ENCODE peak calls at places on chromosomes 5 and 9, in six cellular contexts. F is retina, E is endothelial cell, O is amniotic stem cell, S is pons, G is ascending aorta. M is an unnamed sample.

GRCh38 chr9:107540167-107540566 is 50.6 kb upstream of the KLF4 start:
- DNase-seq in G (no peak), O (no peak), E (no peak), S (no peak), F (no peak), M (no peak)

GRCh38 chr9:20558609-20559016 is 63.7 kb downstream of the MLLT3 start:
- DNase-seq in S (no peak), F (no peak), O (peak; percentile 51), E (no peak), G (no peak), M (peak; percentile 92)

GRCh38 chr5:157744055-157745011 is 821 bp downstream of the LSM11 start:
- DNase-seq in E (peak; percentile 42), G (no peak), O (no peak), F (peak; percentile 74), S (no peak), M (no peak)

GRCh38 chr9:117414906-117415583 is at the start of gene ASTN2:
- DNase-seq in O (no peak), S (no peak), G (no peak), E (peak; percentile 40), F (no peak), M (no peak)

GRCh38 chr5:61029456-61030162 is 84.6 kb downstream of the NDUFAF2 start:
- DNase-seq in S (no peak), F (no peak), O (no peak), G (no peak), E (no peak), M (no peak)

GRCh38 chr9:38367898-38368297 is 24.6 kb upstream of the ALDH1B1 start:
- DNase-seq in E (no peak), O (no peak), G (no peak), S (no peak), F (no peak), M (no peak)

GRCh38 chr9:76269789-76270188 is 124.4 kb downstream of the RFK start:
- DNase-seq in E (no peak), S (no peak), O (peak; percentile 7), F (no peak), G (no peak), M (no peak)

GRCh38 chr5:180111273-180111695 is 39.7 kb upstream of the RNF130 start:
- DNase-seq in F (no peak), O (no peak), S (no peak), G (no peak), E (no peak), M (no peak)

GRCh38 chr9:137030006-137030405 is 1.9 kb downstream of the FUT7 start:
- DNase-seq in O (no peak), F (no peak), E (no peak), S (no peak), G (no peak), M (no peak)

GRCh38 chr5:110590187-110590586 is 136.3 kb downstream of the TMEM232 start:
- DNase-seq in F (peak; percentile 12), S (no peak), G (no peak), E (no peak), O (no peak), M (no peak)

GRCh38 chr5:132487841-132488555 is 2.6 kb downstream of the IRF1 start:
- DNase-seq in E (no peak), S (no peak), F (no peak), G (no peak), O (no peak), M (no peak)

GRCh38 chr5:131846536-131846935 is 49.7 kb upstream of the FNIP1 start:
- DNase-seq in F (no peak), G (no peak), E (no peak), S (no peak), O (no peak), M (no peak)

GRCh38 chr5:151492729-151493128 is 45.3 kb downstream of the SLC36A1 start:
- DNase-seq in S (no peak), O (peak; percentile 20), G (peak; percentile 25), E (no peak), F (no peak), M (peak; percentile 4)

GRCh38 chr5:147040856-147041255 is 162.3 kb upstream of the PPP2R2B start:
- DNase-seq in F (no peak), S (no peak), O (no peak), G (no peak), E (no peak), M (no peak)

GRCh38 chr5:33649801-33650482 is 209.2 kb downstream of the TARS1 start:
- DNase-seq in G (no peak), S (no peak), F (no peak), E (no peak), O (peak; percentile 67), M (peak; percentile 42)

GRCh38 chr5:41510176-41510831 is at the start of gene PLCXD3:
- DNase-seq in O (no peak), S (no peak), G (no peak), F (peak; percentile 81), E (no peak), M (no peak)

GRCh38 chr5:136957428-136957827 is 541.7 kb downstream of the SPOCK1 start:
- DNase-seq in S (no peak), F (no peak), E (no peak), O (no peak), G (no peak), M (no peak)

GRCh38 chr9:106869458-106869857 is 6.5 kb downstream of the ZNF462 start:
- DNase-seq in O (no peak), S (peak; percentile 43), G (no peak), F (no peak), E (no peak), M (no peak)

GRCh38 chr5:115455241-115455640 is 89.3 kb downstream of the FEM1C start:
- DNase-seq in O (no peak), E (no peak), F (no peak), G (no peak), S (no peak), M (peak; percentile 65)

GRCh38 chr5:104347119-104347708 is 784.6 kb upstream of the NUDT12 start:
- DNase-seq in G (no peak), E (no peak), O (no peak), F (no peak), S (peak; percentile 27), M (peak; percentile 40)

GRCh38 chr5:69491027-69491426 is 1.6 kb upstream of the OCLN start:
- DNase-seq in G (no peak), E (no peak), F (no peak), S (no peak), O (no peak), M (no peak)

GRCh38 chr9:8784813-8785212 is 985.2 kb upstream of the DMAC1 start:
- DNase-seq in E (no peak), S (no peak), O (no peak), G (no peak), F (no peak), M (no peak)

GRCh38 chr5:150063638-150064037 is 22.7 kb downstream of the CSF1R start:
- DNase-seq in O (no peak), S (no peak), E (no peak), F (no peak), G (no peak), M (no peak)

GRCh38 chr9:37994639-37995347 is 74.2 kb downstream of the SHB start:
- DNase-seq in O (no peak), F (peak; percentile 87), G (peak; percentile 35), E (no peak), S (peak; percentile 99), M (peak; percentile 47)

GRCh38 chr5:26486631-26487030 is 551.8 kb downstream of the CDH9 start:
- DNase-seq in E (no peak), G (no peak), S (no peak), F (no peak), O (no peak), M (no peak)

GRCh38 chr9:98144076-98144475 is 25.1 kb upstream of the TRIM14 start:
- DNase-seq in G (no peak), E (no peak), O (no peak), S (no peak), F (no peak), M (no peak)

GRCh38 chr9:1100945-1101344 is 50.8 kb downstream of the DMRT2 start:
- DNase-seq in S (peak; percentile 68), O (no peak), F (peak; percentile 44), G (no peak), E (peak; percentile 70), M (peak; percentile 29)

GRCh38 chr5:1435369-1435768 is 9.9 kb downstream of the SLC6A3 start:
- DNase-seq in E (no peak), S (no peak), O (no peak), G (no peak), F (no peak), M (no peak)

M was measured in fibroblast of the conjunctiva.